ENCODE peak calls at places on chromosomes 6 and 20, in four cellular contexts. D, J, C and Y are unnamed samples.

GRCh38 chr6:106516629-106517028 is 112.7 kb downstream of the RTN4IP1 start:
- DNase-seq in D (no peak), J (no peak), C (no peak), Y (no peak)

GRCh38 chr6:3211681-3212080 is 15.8 kb downstream of the TUBB2B start:
- DNase-seq in D (no peak), J (no peak), C (no peak), Y (no peak)

GRCh38 chr20:3705970-3706739 is 6.2 kb downstream of the SIGLEC1 start:
- DNase-seq in D (no peak), J (no peak), C (no peak), Y (no peak)

GRCh38 chr6:36927114-36927513 is 27.4 kb upstream of the PI16 start:
- DNase-seq in D (no peak), J (no peak), C (no peak), Y (no peak)

GRCh38 chr20:47705497-47705856 is 79.8 kb downstream of the SULF2 start:
- DNase-seq in D (no peak), J (no peak), C (no peak), Y (no peak)

GRCh38 chr20:50267041-50267865 is 76.6 kb downstream of the CEBPB start:
- DNase-seq in D (no peak), J (peak), C (no peak), Y (no peak)

GRCh38 chr6:168525114-168525513 is 84.1 kb downstream of the SMOC2 start:
- DNase-seq in D (no peak), J (no peak), C (no peak), Y (no peak)

GRCh38 chr6:72132851-72133250 is 246.5 kb downstream of the RIMS1 start:
- DNase-seq in D (no peak), J (no peak), C (no peak), Y (no peak)

GRCh38 chr6:88574666-88575065 is 388.8 kb downstream of the RNGTT start:
- DNase-seq in D (no peak), J (no peak), C (no peak), Y (no peak)

GRCh38 chr20:24980321-24981053 is 12.1 kb downstream of the APMAP start:
- DNase-seq in D (no peak), J (no peak), C (no peak), Y (no peak)

GRCh38 chr6:170018422-170019258 is 267.2 kb downstream of the ERMARD start:
- DNase-seq in D (no peak), J (no peak), C (no peak), Y (no peak)

GRCh38 chr6:41813956-41814355 is 26.5 kb downstream of the TOMM6 start:
- DNase-seq in D (no peak), J (no peak), C (no peak), Y (no peak)

GRCh38 chr6:39347906-39348585 is 25.5 kb upstream of the KCNK16 start:
- DNase-seq in D (no peak), J (peak), C (peak), Y (peak)

GRCh38 chr20:8196096-8196495 is 64.0 kb downstream of the PLCB1 start:
- DNase-seq in D (no peak), J (no peak), C (no peak), Y (no peak)

GRCh38 chr6:170345662-170346061 is 39.1 kb downstream of the FAM120B start:
- DNase-seq in D (peak), J (no peak), C (no peak), Y (no peak)

GRCh38 chr20:34971038-34971872 is 15.6 kb downstream of the MYH7B start:
- DNase-seq in D (no peak), J (no peak), C (no peak), Y (no peak)

GRCh38 chr20:23435675-23436539 is 3.6 kb upstream of the CSTL1 start:
- DNase-seq in D (no peak), J (peak), C (no peak), Y (no peak)

GRCh38 chr6:161353208-161353613 is 79.3 kb upstream of the AGPAT4 start:
- DNase-seq in D (no peak), J (peak), C (no peak), Y (no peak)

GRCh38 chr6:128139519-128139918 is 238.7 kb upstream of the THEMIS start:
- DNase-seq in D (no peak), J (peak), C (no peak), Y (no peak)

GRCh38 chr6:35139924-35140524 is 1.1 kb downstream of the TCP11 start:
- DNase-seq in D (peak), J (peak), C (no peak), Y (no peak)

GRCh38 chr6:56628105-56628504 is 14.6 kb downstream of the DST start:
- DNase-seq in D (no peak), J (no peak), C (no peak), Y (no peak)

GRCh38 chr6:113856571-113857564 is at the start of gene MARCKS:
- DNase-seq in D (no peak), J (peak), C (no peak), Y (peak)

GRCh38 chr20:52996726-52997125 is 24.6 kb downstream of the TSHZ2 start:
- DNase-seq in D (no peak), J (no peak), C (no peak), Y (no peak)

GRCh38 chr20:8299921-8300320 is 167.9 kb downstream of the PLCB1 start:
- DNase-seq in D (no peak), J (no peak), C (no peak), Y (no peak)

GRCh38 chr6:130046711-130047439 is 28.5 kb downstream of the L3MBTL3 start:
- DNase-seq in D (no peak), J (no peak), C (no peak), Y (no peak)

GRCh38 chr6:130054725-130055124 is 36.3 kb downstream of the L3MBTL3 start:
- DNase-seq in D (no peak), J (no peak), C (no peak), Y (no peak)

GRCh38 chr6:130047440-130047995 is 29.1 kb downstream of the L3MBTL3 start:
- DNase-seq in D (no peak), J (no peak), C (no peak), Y (no peak)

GRCh38 chr6:130055271-130055670 is 36.9 kb downstream of the L3MBTL3 start:
- DNase-seq in D (no peak), J (no peak), C (no peak), Y (no peak)

GRCh38 chr6:130050230-130050629 is 31.8 kb downstream of the L3MBTL3 start:
- DNase-seq in D (no peak), J (no peak), C (no peak), Y (no peak)
- TF ChIP-seq TAF1 in D (no peak), J (no peak), C (no peak), Y (no peak)

GRCh38 chr20:17940447-17940971 is 28.1 kb downstream of the SNX5 start:
- DNase-seq in D (no peak), J (no peak), C (no peak), Y (no peak)
- TF ChIP-seq POLR2A in D (peak), J (peak), C (no peak), Y (no peak)

GRCh38 chr6:53018443-53018842 is 23.4 kb upstream of the GSTA4 start:
- DNase-seq in D (no peak), J (no peak), C (no peak), Y (no peak)
- TF ChIP-seq TAF1 in D (no peak), J (no peak), C (no peak), Y (no peak)

GRCh38 chr6:53803081-53803860 is 8.5 kb downstream of the LRRC1 start:
- DNase-seq in D (no peak), J (no peak), C (no peak), Y (no peak)
- TF ChIP-seq POLR2A in D (no peak), J (no peak), C (no peak), Y (no peak)

GRCh38 chr6:13561624-13562267 is 12.7 kb upstream of the SIRT5 start:
- DNase-seq in D (no peak), J (peak), C (no peak), Y (no peak)
- TF ChIP-seq TAF1 in D (no peak), J (no peak), C (no peak), Y (no peak)

DNA sequence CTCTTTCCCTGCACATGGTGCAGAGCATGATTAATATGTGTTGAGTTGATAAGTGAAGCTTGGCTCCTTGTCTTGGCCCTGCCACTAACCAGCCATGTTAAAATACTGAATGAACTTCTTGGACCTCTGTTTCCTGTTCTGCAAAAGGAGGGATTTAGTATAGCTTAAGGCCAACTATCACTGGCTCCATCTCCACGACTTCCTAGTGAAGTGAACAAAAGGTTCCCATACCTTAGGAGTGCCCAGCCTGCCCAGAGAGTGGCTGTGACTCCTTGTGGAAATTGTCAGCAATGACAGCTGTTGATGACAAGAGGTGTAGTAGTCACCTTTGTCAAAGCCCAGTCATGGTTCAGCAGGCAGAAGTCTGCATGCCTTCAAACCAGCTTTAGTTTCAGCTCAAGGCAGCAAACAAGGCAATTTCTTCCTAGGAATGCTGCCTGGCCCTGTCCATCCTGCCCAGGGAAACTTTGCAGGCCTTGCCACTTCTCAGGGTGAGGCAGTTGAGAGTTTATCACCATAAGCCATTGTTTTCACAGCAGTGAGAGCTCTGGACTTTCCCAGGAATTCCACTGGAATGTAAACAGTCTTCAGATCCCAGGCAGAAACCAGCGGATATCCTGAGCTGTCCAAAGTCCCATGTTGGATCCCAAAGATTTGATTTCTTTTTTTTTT is 169.7 kb upstream of the TNFAIP3 start:
- DNase-seq in D (no peak), J (peak), C (no peak), Y (no peak)
- TF ChIP-seq POLR2A in D (no peak), J (no peak), C (no peak), Y (no peak)

GRCh38 chr6:117191009-117191408 is 74.3 kb upstream of the VGLL2 start:
- DNase-seq in D (no peak), J (no peak), C (no peak), Y (no peak)

GRCh38 chr6:117191448-117191847 is 73.9 kb upstream of the VGLL2 start:
- DNase-seq in D (no peak), J (no peak), C (no peak), Y (no peak)

DNA sequence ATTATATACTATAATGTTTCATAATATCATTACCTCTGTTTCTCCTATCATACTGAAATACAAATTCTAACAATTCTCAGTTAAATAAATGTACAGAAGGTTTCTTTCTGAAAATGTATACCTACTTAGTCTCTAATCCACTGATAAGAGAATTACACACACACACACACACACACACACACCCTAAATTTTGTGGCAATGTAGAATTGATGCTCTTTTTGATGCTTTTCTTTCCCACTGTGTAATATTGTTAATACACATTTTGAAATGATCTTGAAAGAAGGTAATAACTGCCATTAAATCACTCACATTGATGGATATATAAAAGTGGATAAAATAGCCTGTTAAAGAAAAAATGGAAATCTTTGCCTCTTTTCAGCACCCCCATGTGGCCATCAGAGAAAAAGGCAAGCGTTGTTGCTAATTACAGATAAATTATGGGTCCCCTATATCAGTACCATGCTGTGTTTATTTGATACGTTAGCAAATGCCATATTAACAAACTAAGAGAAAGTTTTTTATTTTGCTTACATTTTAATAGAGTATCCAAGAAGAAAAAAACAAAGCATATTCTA is 76.6 kb upstream of the VGLL2 start:
- DNase-seq in D (no peak), J (no peak), C (peak), Y (no peak)
- TF ChIP-seq TAF1 in D (no peak), J (no peak), C (no peak), Y (no peak)

GRCh38 chr6:44514085-44514484 is 126.6 kb downstream of the CDC5L start:
- DNase-seq in D (no peak), J (no peak), C (no peak), Y (no peak)
- TF ChIP-seq POLR2A in D (no peak), J (no peak), C (no peak), Y (no peak)

GRCh38 chr6:101296184-101296583 is 97.3 kb upstream of the GRIK2 start:
- DNase-seq in D (no peak), J (no peak), C (no peak), Y (no peak)

GRCh38 chr6:101290346-101290745 is 103.2 kb upstream of the GRIK2 start:
- DNase-seq in D (no peak), J (no peak), C (no peak), Y (no peak)

GRCh38 chr6:101294051-101294638 is 99.4 kb upstream of the GRIK2 start:
- DNase-seq in D (no peak), J (no peak), C (no peak), Y (no peak)

GRCh38 chr6:101294676-101295075 is 98.8 kb upstream of the GRIK2 start:
- DNase-seq in D (no peak), J (no peak), C (no peak), Y (no peak)
- TF ChIP-seq TAF1 in D (no peak), J (no peak), C (no peak), Y (no peak)

GRCh38 chr20:2289475-2289874 is 6.3 kb upstream of the TGM3 start:
- DNase-seq in D (peak), J (no peak), C (no peak), Y (no peak)
- TF ChIP-seq POLR2A in D (no peak), J (no peak), C (no peak), Y (no peak)